ENCODE peak calls at places on chromosomes 12 and 14, in seven cellular contexts. Z is EL; P is activated T-cell treated with anti-CD3 and anti-CD28 coated beads, Interleukin-2, amount 50 U/mL, for 4 hours; A is breast epithelium; V is NCI-H1436; E is midbrain; O is T-cell. H is an unnamed sample.

GRCh38 chr12:63006536-63006935 is 71.6 kb upstream of the PPM1H start:
- DNase-seq in O (no peak), A (no peak), E (no peak), V (no peak), Z (no peak), P (no peak), H (no peak)

GRCh38 chr12:75951399-75952228 is 80.0 kb downstream of the PHLDA1 start:
- DNase-seq in Z (peak), A (no peak), P (no peak), O (no peak), E (no peak), V (no peak), H (no peak)

GRCh38 chr12:7439579-7440505 is 4.1 kb downstream of the CD163L1 start:
- DNase-seq in A (no peak), O (peak), Z (peak), V (no peak), P (peak), E (no peak), H (no peak)

GRCh38 chr12:122399592-122400373 is 22.7 kb downstream of the CLIP1 start:
- DNase-seq in E (peak), P (peak), O (peak), A (peak), V (peak), Z (peak), H (peak)

GRCh38 chr12:95168746-95169145 is 48.5 kb downstream of the FGD6 start:
- DNase-seq in Z (no peak), V (no peak), A (no peak), O (no peak), P (no peak), E (no peak), H (no peak)

GRCh38 chr14:76376001-76376404 is at the start of gene ESRRB:
- DNase-seq in E (no peak), A (no peak), V (no peak), O (no peak), P (no peak), Z (no peak), H (no peak)

GRCh38 chr14:96559571-96559970 is 57.4 kb downstream of the PAPOLA start:
- DNase-seq in V (no peak), A (no peak), E (no peak), P (no peak), O (no peak), Z (no peak), H (no peak)

GRCh38 chr12:96985515-96986362 is 78.7 kb downstream of the NEDD1 start:
- DNase-seq in E (no peak), O (peak), A (no peak), Z (peak), V (peak), P (peak), H (no peak)

GRCh38 chr12:48901278-48901677 is 24.0 kb downstream of the FKBP11 start:
- DNase-seq in E (no peak), O (no peak), P (no peak), A (no peak), Z (no peak), V (no peak), H (no peak)

GRCh38 chr12:104825408-104825807 is 132.7 kb downstream of the SLC41A2 start:
- DNase-seq in A (no peak), E (no peak), Z (peak), P (no peak), O (no peak), V (no peak), H (no peak)

GRCh38 chr12:29207120-29207519 is 58.0 kb downstream of the FAR2 start:
- DNase-seq in V (no peak), O (no peak), A (no peak), E (peak), P (no peak), Z (no peak), H (no peak)

GRCh38 chr12:130145731-130146130 is 16.5 kb upstream of the FZD10 start:
- DNase-seq in P (no peak), Z (no peak), O (no peak), V (no peak), E (no peak), A (no peak), H (no peak)

GRCh38 chr12:125573293-125573692 is 508.1 kb downstream of the AACS start:
- DNase-seq in Z (no peak), A (no peak), P (no peak), E (no peak), O (no peak), V (no peak), H (no peak)

GRCh38 chr14:104472073-104472472 is 107.5 kb upstream of the C14orf180 start:
- DNase-seq in P (no peak), V (no peak), Z (no peak), A (no peak), O (no peak), E (no peak), H (no peak)

H was measured in thoracic aorta.